ENCODE peak calls at places on chromosome 9, in seven cellular contexts. U is K562, W is SK-N-MC, Z is endothelial cell of umbilical vein, K is GM23248, J is hepatocyte, A is H1. F is an unnamed sample.

GRCh38 chr9:113794721-113795120 is 81.4 kb upstream of the ZNF618 start:
- DNase-seq in A (no peak), K (no peak), J (no peak), Z (no peak), W (no peak), U (no peak), F (no peak)

GRCh38 chr9:26535146-26535545 is 357.5 kb downstream of the CAAP1 start:
- DNase-seq in Z (no peak), J (no peak), A (no peak), U (no peak), K (no peak), W (no peak), F (no peak)

GRCh38 chr9:37974506-37975173 is 70.7 kb upstream of the SLC25A51 start:
- DNase-seq in K (peak; percentile 79), W (no peak), J (peak; percentile 62), A (no peak), U (no peak), Z (no peak), F (no peak)

GRCh38 chr9:133729646-133730281 is 8.4 kb downstream of the SARDH start:
- DNase-seq in J (no peak), Z (no peak), U (no peak), K (no peak), A (no peak), W (no peak), F (no peak)

GRCh38 chr9:35729101-35729500 is 2.9 kb downstream of the TLN1 start:
- DNase-seq in W (no peak), J (no peak), U (no peak), Z (no peak), A (no peak), K (peak; percentile 39), F (no peak)

GRCh38 chr9:89606049-89606481 is 1.3 kb downstream of the GADD45G start:
- DNase-seq in A (no peak), W (no peak), J (peak; percentile 87), K (peak; percentile 93), U (peak; percentile 49), Z (peak; percentile 54), F (peak; percentile 89)

GRCh38 chr9:36855443-36856315 is 178.4 kb downstream of the PAX5 start:
- DNase-seq in W (no peak), U (peak; percentile 57), Z (peak; percentile 3), J (peak; percentile 36), A (no peak), K (peak; percentile 17), F (peak; percentile 55)

GRCh38 chr9:130258999-130259398 is 6.6 kb upstream of the HMCN2 start:
- DNase-seq in A (no peak), K (no peak), W (no peak), J (no peak), Z (no peak), U (no peak), F (no peak)

GRCh38 chr9:126932871-126933321 is 18.3 kb downstream of the RALGPS1 start:
- DNase-seq in Z (no peak), K (no peak), A (no peak), J (no peak), W (no peak), U (no peak), F (no peak)

GRCh38 chr9:107367727-107368502 is 84.8 kb downstream of the RAD23B start:
- DNase-seq in U (no peak), J (no peak), Z (peak; percentile 46), A (no peak), W (no peak), K (no peak), F (no peak)

GRCh38 chr9:99075246-99075912 is 29.5 kb upstream of the TGFBR1 start:
- DNase-seq in J (no peak), U (peak; percentile 83), Z (no peak), W (no peak), K (peak; percentile 80), A (no peak), F (no peak)

GRCh38 chr9:71819115-71819739 is 50.9 kb upstream of the CEMIP2 start:
- DNase-seq in Z (peak; percentile 35), U (peak; percentile 13), A (no peak), W (no peak), J (peak; percentile 63), K (peak; percentile 53), F (no peak)

GRCh38 chr9:88179080-88179521 is 40.8 kb upstream of the SPATA31C2 start:
- DNase-seq in U (no peak), K (no peak), W (no peak), A (no peak), J (no peak), Z (no peak), F (no peak)

GRCh38 chr9:135554718-135555117 is 6.8 kb upstream of the PAEP start:
- DNase-seq in K (no peak), W (no peak), U (no peak), Z (no peak), A (no peak), J (no peak), F (peak; percentile 59)

GRCh38 chr9:73039253-73039915 is 86.5 kb upstream of the ALDH1A1 start:
- DNase-seq in K (peak; percentile 38), A (no peak), W (no peak), J (peak; percentile 41), U (no peak), Z (peak; percentile 43), F (no peak)

GRCh38 chr9:33130501-33130900 is 36.6 kb downstream of the B4GALT1 start:
- DNase-seq in K (peak; percentile 88), U (no peak), W (no peak), J (peak; percentile 33), A (no peak), Z (peak; percentile 66), F (peak; percentile 77)

GRCh38 chr9:93218671-93219420 is 34.9 kb downstream of the WNK2 start:
- DNase-seq in U (no peak), J (no peak), K (no peak), W (no peak), A (no peak), Z (no peak), F (no peak)

DNA sequence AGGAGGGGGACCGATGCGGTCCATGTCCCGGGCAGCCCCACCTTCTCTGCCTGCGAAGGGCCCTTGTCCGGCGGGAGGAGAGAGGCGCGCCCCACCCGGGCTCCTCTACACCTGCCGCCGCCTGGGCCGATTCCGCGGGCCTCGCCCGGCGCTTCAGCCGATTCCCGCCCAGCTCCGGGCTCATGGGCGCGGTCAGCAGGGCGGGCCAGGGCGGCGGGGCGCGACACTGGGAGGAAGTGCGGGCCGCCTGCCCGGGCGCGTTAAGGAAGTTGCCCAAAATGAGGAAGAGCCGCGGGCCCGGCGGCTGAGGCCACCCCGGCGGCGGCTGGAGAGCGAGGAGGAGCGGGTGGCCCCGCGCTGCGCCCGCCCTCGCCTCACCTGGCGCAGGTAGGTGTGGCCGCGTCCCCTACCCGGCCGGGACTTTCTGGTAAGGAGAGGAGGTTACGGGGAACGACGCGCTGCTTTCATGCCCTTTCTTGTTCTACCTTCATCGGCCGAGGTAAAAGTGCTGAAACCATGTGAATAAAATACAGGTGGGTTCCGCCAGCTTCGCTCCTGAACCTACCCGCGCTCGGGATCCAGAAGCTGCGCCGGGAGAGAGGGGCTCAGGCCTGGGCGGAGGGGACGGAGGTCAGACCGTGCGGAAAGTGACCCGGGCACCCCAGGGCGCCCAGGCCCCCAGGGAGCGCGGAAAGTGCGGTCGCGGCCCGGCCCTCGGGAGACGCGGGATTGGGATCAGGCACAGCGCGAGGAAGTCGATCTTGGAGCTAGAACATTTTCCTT is at the start of gene SYK:
- DNase-seq in Z (no peak), J (peak; percentile 56), K (no peak), U (peak; percentile 50), W (no peak), A (no peak), F (peak; percentile 74)
- TF ChIP-seq EZH2 in Z (no peak), J (peak; percentile 66), K (no peak), U (no peak), W (peak; percentile 65), A (peak; percentile 52), F (no peak)

DNA sequence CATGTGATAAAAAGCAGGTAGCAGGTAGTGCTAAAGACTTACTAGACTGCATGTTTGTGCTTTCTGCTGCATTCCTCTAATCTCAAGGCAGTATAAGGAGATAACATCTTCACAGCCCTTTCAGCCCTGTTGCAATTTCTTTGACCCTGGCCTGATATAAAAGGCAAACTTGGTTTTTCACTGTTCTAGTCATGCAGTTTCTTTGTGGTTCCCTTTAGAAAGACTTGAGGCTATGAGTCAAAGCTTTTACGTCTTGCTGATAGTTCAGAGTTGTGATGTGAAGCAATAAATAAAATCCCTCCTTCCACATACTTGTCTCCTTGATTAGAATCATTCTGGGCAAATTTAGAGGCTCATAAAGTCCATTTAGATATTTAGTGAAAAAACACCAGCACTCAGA is 88.6 kb upstream of the CDKN2B start:
- DNase-seq in U (no peak), A (no peak), W (no peak), Z (no peak), K (peak; percentile 86), J (peak; percentile 47), F (no peak)
- TF ChIP-seq EZH2 in U (no peak), A (no peak), W (no peak), Z (no peak), K (no peak), J (no peak), F (no peak)

GRCh38 chr9:77023726-77024125 is 4.3 kb downstream of the FOXB2 start:
- DNase-seq in W (no peak), J (no peak), U (no peak), K (no peak), Z (no peak), A (no peak), F (no peak)

GRCh38 chr9:77020438-77021264 is 1.2 kb downstream of the FOXB2 start:
- DNase-seq in J (no peak), U (no peak), A (no peak), Z (no peak), K (peak; percentile 18), W (no peak), F (no peak)

GRCh38 chr9:77021289-77021927 is 2.0 kb downstream of the FOXB2 start:
- DNase-seq in J (no peak), Z (peak; percentile 38), A (no peak), K (no peak), W (no peak), U (no peak), F (no peak)

GRCh38 chr9:77022783-77023440 is 3.5 kb downstream of the FOXB2 start:
- DNase-seq in A (no peak), J (no peak), K (no peak), W (no peak), Z (no peak), U (no peak), F (no peak)

GRCh38 chr9:77021928-77022782 is 2.7 kb downstream of the FOXB2 start:
- DNase-seq in J (no peak), K (no peak), A (no peak), Z (no peak), U (no peak), W (no peak), F (no peak)
- TF ChIP-seq EZH2 in J (no peak), K (peak; percentile 90), A (peak; percentile 20), Z (peak; percentile 82), U (no peak), W (no peak), F (no peak)

DNA sequence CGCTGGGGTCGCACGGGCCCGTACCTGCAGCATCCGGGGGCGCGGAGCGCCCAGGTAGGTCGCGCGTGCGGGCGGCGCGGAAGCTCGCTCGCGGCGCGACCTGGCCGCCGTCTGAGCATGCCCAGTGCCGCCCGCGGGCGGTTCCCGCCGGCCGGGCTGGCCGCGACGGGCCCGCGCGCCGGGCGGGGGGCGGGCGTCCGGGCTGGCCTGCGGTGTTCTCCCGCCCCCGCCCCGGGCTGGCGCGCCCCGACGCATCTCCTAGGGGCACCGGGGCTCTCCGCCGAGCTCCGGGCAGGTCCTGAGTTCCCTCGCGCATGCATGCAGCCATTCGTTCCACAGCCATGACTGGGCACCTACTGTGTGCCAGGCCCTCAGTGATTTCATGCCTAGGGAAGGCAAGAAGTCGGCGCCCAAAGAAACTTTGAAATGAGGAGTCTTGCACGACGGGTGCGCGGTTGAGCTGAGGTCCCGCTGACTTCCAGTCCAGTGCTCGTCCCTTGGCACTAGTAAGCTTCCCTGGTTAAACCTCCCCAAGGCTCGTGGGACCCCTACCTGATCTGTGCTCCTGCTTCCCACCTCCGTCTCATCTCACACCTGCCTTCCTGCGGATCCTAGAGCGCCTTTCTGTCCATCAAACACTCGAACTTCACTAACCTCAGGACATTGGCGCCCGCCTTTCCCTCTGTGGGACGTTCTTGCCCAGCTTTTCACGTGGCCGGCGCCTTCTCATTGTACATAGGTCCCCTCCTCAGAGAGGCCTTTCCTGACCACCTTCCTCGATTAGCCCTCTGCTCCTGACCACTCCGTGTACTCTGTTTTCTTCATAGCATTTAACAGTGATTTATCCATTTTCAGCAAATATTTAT is at the start of gene PTPN3:
- DNase-seq in W (no peak), A (no peak), Z (no peak), J (peak; percentile 77), K (peak; percentile 54), U (no peak), F (peak; percentile 57)
- TF ChIP-seq EZH2 in W (no peak), A (peak; percentile 45), Z (no peak), J (no peak), K (no peak), U (no peak), F (no peak)

F was measured in PC-9.